ENCODE peak calls at places on chromosomes 7 and 10, in five cellular contexts. D, F, X, K and W are unnamed samples.

GRCh38 chr7:98105942-98106544 is 619 bp upstream of the LMTK2 start:
- DNase-seq in D (no peak), X (no peak), K (no peak), F (no peak), W (no peak)

GRCh38 chr10:80662429-80663211 is 124.9 kb downstream of the SH2D4B start:
- DNase-seq in K (peak; percentile 85), X (peak; percentile 80), D (peak; percentile 96), F (peak; percentile 89), W (peak; percentile 50)

GRCh38 chr10:73989594-73990142 is 8.2 kb upstream of the VCL start:
- DNase-seq in X (no peak), F (no peak), D (no peak), K (no peak), W (no peak)

GRCh38 chr10:43304687-43305333 is 37.9 kb upstream of the RASGEF1A start:
- DNase-seq in F (peak; percentile 63), K (peak; percentile 35), D (peak; percentile 94), X (peak; percentile 40), W (no peak)

GRCh38 chr10:94423627-94424026 is 21.3 kb downstream of the TBC1D12 start:
- DNase-seq in X (peak; percentile 79), D (no peak), F (no peak), K (no peak), W (no peak)

GRCh38 chr7:116969371-116969902 is 16.1 kb downstream of the ST7 start:
- DNase-seq in F (no peak), K (no peak), X (no peak), D (no peak), W (no peak)

GRCh38 chr10:63173468-63174227 is 40.5 kb downstream of the NRBF2 start:
- DNase-seq in F (no peak), D (no peak), K (no peak), X (no peak), W (no peak)

GRCh38 chr10:111123883-111124282 is 47.1 kb downstream of the ADRA2A start:
- DNase-seq in D (peak; percentile 32), K (no peak), F (no peak), X (no peak), W (no peak)

GRCh38 chr7:4167385-4167910 is 514.6 kb upstream of the FOXK1 start:
- DNase-seq in X (no peak), D (no peak), K (no peak), F (no peak), W (no peak)

GRCh38 chr7:57201895-57202210 is 69.6 kb upstream of the ZNF479 start:
- DNase-seq in F (no peak), D (peak; percentile 39), K (no peak), X (no peak), W (no peak)

GRCh38 chr10:30070001-30070759 is 10.8 kb upstream of the JCAD start:
- DNase-seq in K (no peak), F (no peak), D (no peak), X (no peak), W (no peak)

GRCh38 chr10:29120216-29120615 is 168.7 kb upstream of the LYZL1 start:
- DNase-seq in D (no peak), F (no peak), K (no peak), X (peak; percentile 84), W (no peak)

GRCh38 chr10:131620904-131621303 is 279.9 kb upstream of the PPP2R2D start:
- DNase-seq in X (no peak), D (no peak), K (no peak), F (no peak), W (no peak)

GRCh38 chr7:114140561-114140960 is 221.8 kb upstream of the PPP1R3A start:
- DNase-seq in K (no peak), F (no peak), X (no peak), D (no peak), W (no peak)

GRCh38 chr10:125064681-125065492 is 95.5 kb downstream of the CTBP2 start:
- DNase-seq in D (no peak), F (no peak), K (no peak), X (peak; percentile 92), W (peak; percentile 53)

GRCh38 chr10:27450225-27450624 is 53.9 kb upstream of the RAB18 start:
- DNase-seq in F (no peak), K (no peak), D (no peak), X (no peak), W (no peak)

GRCh38 chr10:5589963-5590511 is 65.3 kb downstream of the CALML3 start:
- DNase-seq in D (no peak), F (no peak), K (no peak), X (peak; percentile 42), W (no peak)

GRCh38 chr10:16626697-16627096 is 105.0 kb upstream of the C1QL3 start:
- DNase-seq in D (no peak), K (no peak), F (peak; percentile 17), X (no peak), W (no peak)

GRCh38 chr7:37577901-37578300 is 105.7 kb upstream of the GPR141 start:
- DNase-seq in F (no peak), D (no peak), X (no peak), K (no peak), W (no peak)

GRCh38 chr7:106425017-106425719 is 140.4 kb upstream of the NAMPT start:
- DNase-seq in F (no peak), D (peak; percentile 94), K (peak; percentile 18), X (peak; percentile 100), W (peak; percentile 36)

GRCh38 chr10:3172081-3172445 is 519 bp downstream of the PITRM1 start:
- DNase-seq in D (no peak), F (no peak), X (peak; percentile 63), K (peak; percentile 37), W (no peak)

GRCh38 chr7:150629347-150629746 is 2.8 kb downstream of the GIMAP6 start:
- DNase-seq in F (no peak), X (no peak), K (no peak), D (no peak), W (no peak)

GRCh38 chr7:150993511-150993910 is 2.7 kb downstream of the NOS3 start:
- DNase-seq in X (no peak), F (peak; percentile 52), K (no peak), D (no peak), W (no peak)